ENCODE peak calls at places on chromosomes 16 and 17, in six cellular contexts. One of them, this sample, is unnamed.

GRCh38 chr17:74185786-74186185 is 17.7 kb upstream of the RPL38 start:
- DNase-seq in lung: no peak
- DNase-seq in skeletal muscle cell: no peak
- DNase-seq in T-helper 9 cell: no peak
- DNase-seq in sciatic nerve: no peak
- DNase-seq in AG09319: no peak
- DNase-seq in this sample: no peak

GRCh38 chr17:45964634-45965033 is 34.4 kb upstream of the STH start:
- DNase-seq in lung: no peak
- DNase-seq in skeletal muscle cell: no peak
- DNase-seq in T-helper 9 cell: no peak
- DNase-seq in sciatic nerve: peak
- DNase-seq in AG09319: no peak
- DNase-seq in this sample: no peak

GRCh38 chr16:57797526-57798266 is 4.6 kb downstream of the KIFC3 start:
- DNase-seq in lung: peak
- DNase-seq in skeletal muscle cell: no peak
- DNase-seq in T-helper 9 cell: no peak
- DNase-seq in sciatic nerve: no peak
- DNase-seq in AG09319: no peak
- DNase-seq in this sample: no peak

GRCh38 chr17:38869647-38870258 is at the start of gene LASP1:
- DNase-seq in lung: peak
- DNase-seq in skeletal muscle cell: peak
- DNase-seq in T-helper 9 cell: peak
- DNase-seq in sciatic nerve: peak
- DNase-seq in AG09319: peak
- DNase-seq in this sample: no peak

GRCh38 chr16:2827481-2827790 is 2.7 kb upstream of the ZG16B start:
- DNase-seq in lung: no peak
- DNase-seq in skeletal muscle cell: no peak
- DNase-seq in T-helper 9 cell: no peak
- DNase-seq in sciatic nerve: no peak
- DNase-seq in AG09319: no peak
- DNase-seq in this sample: no peak

GRCh38 chr17:21001111-21001812 is 41.5 kb downstream of the USP22 start:
- DNase-seq in lung: no peak
- DNase-seq in skeletal muscle cell: no peak
- DNase-seq in T-helper 9 cell: no peak
- DNase-seq in sciatic nerve: peak
- DNase-seq in AG09319: no peak
- DNase-seq in this sample: no peak

GRCh38 chr16:55711959-55712876 is 56.4 kb downstream of the SLC6A2 start:
- DNase-seq in lung: peak
- DNase-seq in skeletal muscle cell: peak
- DNase-seq in T-helper 9 cell: peak
- DNase-seq in sciatic nerve: peak
- DNase-seq in AG09319: peak
- DNase-seq in this sample: peak

GRCh38 chr16:63625141-63625540 is 1496.7 kb downstream of the CDH11 start:
- DNase-seq in lung: no peak
- DNase-seq in skeletal muscle cell: no peak
- DNase-seq in T-helper 9 cell: no peak
- DNase-seq in sciatic nerve: no peak
- DNase-seq in AG09319: no peak
- DNase-seq in this sample: no peak

GRCh38 chr16:68084504-68085258 is 489 bp upstream of the NFATC3 start:
- DNase-seq in lung: peak
- DNase-seq in skeletal muscle cell: no peak
- DNase-seq in T-helper 9 cell: peak
- DNase-seq in sciatic nerve: peak
- DNase-seq in AG09319: no peak
- DNase-seq in this sample: no peak

GRCh38 chr17:6989779-6990178 is 6.1 kb upstream of the ALOX12 start:
- DNase-seq in lung: no peak
- DNase-seq in skeletal muscle cell: no peak
- DNase-seq in T-helper 9 cell: no peak
- DNase-seq in sciatic nerve: no peak
- DNase-seq in AG09319: no peak
- DNase-seq in this sample: no peak

GRCh38 chr16:23155445-23156049 is 6.3 kb upstream of the USP31 start:
- DNase-seq in lung: no peak
- DNase-seq in skeletal muscle cell: no peak
- DNase-seq in T-helper 9 cell: no peak
- DNase-seq in sciatic nerve: no peak
- DNase-seq in AG09319: no peak
- DNase-seq in this sample: no peak

GRCh38 chr17:16568541-16569357 is at the start of gene ZNF287:
- DNase-seq in lung: peak
- DNase-seq in skeletal muscle cell: peak
- DNase-seq in T-helper 9 cell: peak
- DNase-seq in sciatic nerve: peak
- DNase-seq in AG09319: peak
- DNase-seq in this sample: peak

GRCh38 chr17:30112794-30113193 is 3.8 kb upstream of the NSRP1 start:
- DNase-seq in lung: no peak
- DNase-seq in skeletal muscle cell: no peak
- DNase-seq in T-helper 9 cell: no peak
- DNase-seq in sciatic nerve: no peak
- DNase-seq in AG09319: no peak
- DNase-seq in this sample: no peak

GRCh38 chr16:86214326-86215232 is 295.7 kb upstream of the FOXF1 start:
- DNase-seq in lung: no peak
- DNase-seq in skeletal muscle cell: no peak
- DNase-seq in T-helper 9 cell: no peak
- DNase-seq in sciatic nerve: peak
- DNase-seq in AG09319: no peak
- DNase-seq in this sample: no peak

GRCh38 chr16:83689385-83689831 is 118.4 kb upstream of the HSBP1 start:
- DNase-seq in lung: no peak
- DNase-seq in skeletal muscle cell: peak
- DNase-seq in T-helper 9 cell: no peak
- DNase-seq in sciatic nerve: no peak
- DNase-seq in AG09319: peak
- DNase-seq in this sample: peak

This sample was measured in AG04450.